ENCODE peak calls at places on chromosomes 3 and 15, in four cellular contexts. S is CD8-positive, alpha-beta memory T cell; I is MV-4-11; O is activated T-cell treated with anti-CD3 and anti-CD28 coated beads for 48 hours. J is an unnamed sample.

GRCh38 chr3:13045904-13046568 is 27.2 kb downstream of the IQSEC1 start:
- DNase-seq in O (peak; percentile 11), I (peak; percentile 79), S (no peak), J (no peak)

GRCh38 chr3:194328080-194328571 is 23.0 kb downstream of the CPN2 start:
- DNase-seq in S (peak; percentile 51), O (no peak), I (no peak), J (no peak)

GRCh38 chr15:92763459-92763858 is 107.9 kb upstream of the FAM174B start:
- DNase-seq in O (no peak), I (peak; percentile 29), S (no peak), J (no peak)

GRCh38 chr15:85756411-85757072 is 38.2 kb downstream of the KLHL25 start:
- DNase-seq in S (no peak), I (peak; percentile 31), O (no peak), J (peak; percentile 71)

GRCh38 chr3:149332227-149332765 is 1.1 kb downstream of the TM4SF18 start:
- DNase-seq in O (no peak), S (no peak), I (no peak), J (no peak)

GRCh38 chr3:51983578-51984268 is 388 bp downstream of the ACY1 start:
- DNase-seq in S (no peak), O (no peak), I (peak; percentile 22), J (no peak)

GRCh38 chr15:34056921-34057320 is 17.9 kb upstream of the AVEN start:
- DNase-seq in O (no peak), S (no peak), I (no peak), J (no peak)

GRCh38 chr3:196966526-196967401 is 1.9 kb downstream of the PIGZ start:
- DNase-seq in O (no peak), I (no peak), S (no peak), J (no peak)

GRCh38 chr15:68305420-68305871 is 27.9 kb downstream of the FEM1B start:
- DNase-seq in O (no peak), S (no peak), I (no peak), J (peak; percentile 50)

GRCh38 chr3:129324855-129325254 is 46.2 kb downstream of the HMCES start:
- DNase-seq in O (no peak), I (no peak), S (no peak), J (no peak)

GRCh38 chr3:157581331-157581730 is 78.1 kb upstream of the VEPH1 start:
- DNase-seq in S (no peak), I (no peak), O (no peak), J (no peak)

GRCh38 chr3:72818092-72818721 is 30.0 kb downstream of the SHQ1 start:
- DNase-seq in I (no peak), O (no peak), S (no peak), J (no peak)

GRCh38 chr15:93110502-93111040 is 21.6 kb upstream of the RGMA start:
- DNase-seq in I (no peak), S (no peak), O (no peak), J (no peak)

GRCh38 chr3:195143221-195143620 is 127.7 kb downstream of the XXYLT1 start:
- DNase-seq in S (no peak), O (no peak), I (no peak), J (no peak)

GRCh38 chr3:68793750-68794149 is 138.6 kb downstream of the TAFA4 start:
- DNase-seq in S (no peak), O (no peak), I (no peak), J (no peak)

GRCh38 chr3:78976200-78976599 is 791.6 kb downstream of the ROBO1 start:
- DNase-seq in O (no peak), S (no peak), I (no peak), J (no peak)

GRCh38 chr3:111545349-111545748 is 3.4 kb downstream of the CD96 start:
- DNase-seq in I (no peak), S (no peak), O (no peak), J (no peak)

GRCh38 chr3:132293231-132293630 is 24.0 kb upstream of the ACP3 start:
- DNase-seq in I (peak; percentile 81), O (no peak), S (no peak), J (no peak)

GRCh38 chr3:29281265-29282228 is 676 bp downstream of the RBMS3 start:
- DNase-seq in O (no peak), S (no peak), I (no peak), J (no peak)

GRCh38 chr15:48170981-48171380 is 7.1 kb downstream of the MYEF2 start:
- DNase-seq in I (no peak), O (no peak), S (no peak), J (no peak)

GRCh38 chr3:117898722-117899121 is 1135.9 kb downstream of the IGSF11 start:
- DNase-seq in S (no peak), O (no peak), I (no peak), J (no peak)

GRCh38 chr15:25710184-25710583 is 152.9 kb downstream of the ATP10A start:
- DNase-seq in I (no peak), S (no peak), O (peak; percentile 40), J (no peak)

GRCh38 chr3:38643592-38643991 is 5.9 kb downstream of the SCN5A start:
- DNase-seq in S (no peak), I (no peak), O (no peak), J (peak; percentile 29)

GRCh38 chr15:32671339-32672325 is 30.1 kb downstream of the SCG5 start:
- DNase-seq in O (no peak), I (no peak), S (no peak), J (no peak)

GRCh38 chr3:13266005-13266404 is 154.1 kb downstream of the NUP210 start:
- DNase-seq in S (no peak), I (no peak), O (no peak), J (no peak)

GRCh38 chr3:122932251-122932967 is 95.2 kb downstream of the SEMA5B start:
- DNase-seq in S (no peak), I (no peak), O (no peak), J (no peak)

GRCh38 chr15:81197688-81198281 is 1.1 kb downstream of the IL16 start:
- DNase-seq in S (no peak), O (no peak), I (no peak), J (no peak)

GRCh38 chr15:25239471-25240345 is 199.1 kb downstream of the UBE3A start:
- DNase-seq in I (no peak), O (no peak), S (no peak), J (no peak)

GRCh38 chr15:90348456-90348855 is 3.6 kb upstream of the ZNF774 start:
- DNase-seq in S (no peak), O (no peak), I (no peak), J (no peak)

GRCh38 chr3:152910211-152910610 is 75.3 kb downstream of the P2RY1 start:
- DNase-seq in I (no peak), S (no peak), O (no peak), J (no peak)

GRCh38 chr15:32704343-32705076 is 13.3 kb upstream of the GREM1 start:
- DNase-seq in I (no peak), O (no peak), S (no peak), J (no peak)

GRCh38 chr3:131216801-131217200 is 164.8 kb upstream of the NUDT16 start:
- DNase-seq in O (no peak), S (no peak), I (peak; percentile 42), J (no peak)

GRCh38 chr3:135908225-135908624 is 57.3 kb upstream of the PPP2R3A start:
- DNase-seq in O (no peak), S (no peak), I (no peak), J (no peak)

GRCh38 chr3:40620151-40620550 is 95.4 kb downstream of the ZNF621 start:
- DNase-seq in O (no peak), I (no peak), S (no peak), J (no peak)

GRCh38 chr3:55439657-55440405 is 47.3 kb downstream of the WNT5A start:
- DNase-seq in S (no peak), I (no peak), O (no peak), J (peak; percentile 53)

GRCh38 chr3:30539214-30539613 is 67.2 kb upstream of the TGFBR2 start:
- DNase-seq in S (no peak), O (no peak), I (no peak), J (no peak)

GRCh38 chr3:33093847-33094246 is 3.1 kb downstream of the GLB1 start:
- DNase-seq in I (no peak), S (no peak), O (no peak), J (no peak)

J was measured in coronary artery.